ENCODE peak calls at places on chromosomes 6 and 20, in five cellular contexts. One of them, this sample, is unnamed.

GRCh38 chr20:58712116-58712822 is 19.7 kb downstream of the NPEPL1 start:
- DNase-seq in heart left ventricle: no peak
- DNase-seq in GM12891: peak
- DNase-seq in H1: no peak
- DNase-seq in Peyer's patch: peak
- DNase-seq in this sample: no peak

GRCh38 chr6:165917576-165917975 is 250.1 kb downstream of the TBXT start:
- DNase-seq in H1: no peak
- DNase-seq in heart left ventricle: no peak
- DNase-seq in GM12891: no peak
- DNase-seq in Peyer's patch: no peak
- DNase-seq in this sample: no peak

GRCh38 chr6:10403385-10404106 is 11.3 kb downstream of the TFAP2A start:
- DNase-seq in heart left ventricle: no peak
- DNase-seq in Peyer's patch: no peak
- DNase-seq in H1: no peak
- DNase-seq in GM12891: no peak
- DNase-seq in this sample: no peak

GRCh38 chr6:123744840-123745239 is 58.8 kb upstream of the NKAIN2 start:
- DNase-seq in H1: no peak
- DNase-seq in heart left ventricle: no peak
- DNase-seq in Peyer's patch: no peak
- DNase-seq in GM12891: no peak
- DNase-seq in this sample: no peak

GRCh38 chr6:865846-866245 is 172.9 kb upstream of the EXOC2 start:
- DNase-seq in H1: no peak
- DNase-seq in heart left ventricle: no peak
- DNase-seq in GM12891: no peak
- DNase-seq in Peyer's patch: no peak
- DNase-seq in this sample: no peak

GRCh38 chr20:52118233-52118632 is 73.3 kb downstream of the ZFP64 start:
- DNase-seq in H1: no peak
- DNase-seq in GM12891: no peak
- DNase-seq in Peyer's patch: no peak
- DNase-seq in heart left ventricle: no peak
- DNase-seq in this sample: no peak

GRCh38 chr6:142841915-142842314 is 103.1 kb downstream of the HIVEP2 start:
- DNase-seq in heart left ventricle: no peak
- DNase-seq in H1: no peak
- DNase-seq in GM12891: no peak
- DNase-seq in Peyer's patch: no peak
- DNase-seq in this sample: no peak

GRCh38 chr20:57167971-57168693 is 98.3 kb downstream of the BMP7 start:
- DNase-seq in Peyer's patch: no peak
- DNase-seq in GM12891: no peak
- DNase-seq in heart left ventricle: peak
- DNase-seq in H1: no peak
- DNase-seq in this sample: peak

GRCh38 chr20:54502179-54502578 is 26.8 kb downstream of the DOK5 start:
- DNase-seq in GM12891: no peak
- DNase-seq in H1: no peak
- DNase-seq in Peyer's patch: no peak
- DNase-seq in heart left ventricle: no peak
- DNase-seq in this sample: no peak

GRCh38 chr6:88763160-88763559 is 200.3 kb downstream of the RNGTT start:
- DNase-seq in GM12891: no peak
- DNase-seq in H1: no peak
- DNase-seq in heart left ventricle: no peak
- DNase-seq in Peyer's patch: no peak
- DNase-seq in this sample: no peak

GRCh38 chr6:82331031-82331773 is 32.4 kb upstream of the TPBG start:
- DNase-seq in GM12891: no peak
- DNase-seq in H1: no peak
- DNase-seq in heart left ventricle: no peak
- DNase-seq in Peyer's patch: no peak
- DNase-seq in this sample: no peak

GRCh38 chr20:52630138-52630537 is 342.0 kb upstream of the TSHZ2 start:
- DNase-seq in heart left ventricle: no peak
- DNase-seq in Peyer's patch: no peak
- DNase-seq in GM12891: no peak
- DNase-seq in H1: no peak
- DNase-seq in this sample: no peak

GRCh38 chr6:42269553-42269952 is 51.9 kb upstream of the MRPS10 start:
- DNase-seq in GM12891: peak
- DNase-seq in Peyer's patch: peak
- DNase-seq in H1: no peak
- DNase-seq in heart left ventricle: no peak
- DNase-seq in this sample: peak

GRCh38 chr20:61753196-61753942 is 312.3 kb downstream of the TAF4 start:
- DNase-seq in heart left ventricle: no peak
- DNase-seq in H1: no peak
- DNase-seq in GM12891: no peak
- DNase-seq in Peyer's patch: no peak
- DNase-seq in this sample: no peak

GRCh38 chr20:32149566-32150170 is 40.2 kb downstream of the TM9SF4 start:
- DNase-seq in H1: no peak
- DNase-seq in GM12891: no peak
- DNase-seq in heart left ventricle: no peak
- DNase-seq in Peyer's patch: no peak
- DNase-seq in this sample: peak

GRCh38 chr20:37543828-37544227 is 16.2 kb upstream of the BLCAP start:
- DNase-seq in Peyer's patch: peak
- DNase-seq in heart left ventricle: no peak
- DNase-seq in H1: no peak
- DNase-seq in GM12891: no peak
- DNase-seq in this sample: no peak

GRCh38 chr6:81996414-81996813 is 243.9 kb upstream of the TENT5A start:
- DNase-seq in heart left ventricle: no peak
- DNase-seq in Peyer's patch: no peak
- DNase-seq in H1: no peak
- DNase-seq in GM12891: no peak
- DNase-seq in this sample: no peak

GRCh38 chr20:58584881-58585752 is 66.0 kb upstream of the STX16 start:
- DNase-seq in heart left ventricle: no peak
- DNase-seq in GM12891: no peak
- DNase-seq in Peyer's patch: peak
- DNase-seq in H1: no peak
- DNase-seq in this sample: no peak

GRCh38 chr6:37695857-37696219 is 1.8 kb downstream of the MDGA1 start:
- DNase-seq in Peyer's patch: no peak
- DNase-seq in H1: no peak
- DNase-seq in heart left ventricle: no peak
- DNase-seq in GM12891: no peak
- DNase-seq in this sample: no peak

GRCh38 chr6:2558098-2558770 is 192.5 kb downstream of the MYLK4 start:
- DNase-seq in Peyer's patch: no peak
- DNase-seq in GM12891: no peak
- DNase-seq in H1: no peak
- DNase-seq in heart left ventricle: no peak
- DNase-seq in this sample: no peak

GRCh38 chr20:38147751-38148150 is 17.3 kb downstream of the TGM2 start:
- DNase-seq in H1: no peak
- DNase-seq in Peyer's patch: no peak
- DNase-seq in GM12891: no peak
- DNase-seq in heart left ventricle: no peak
- DNase-seq in this sample: no peak

GRCh38 chr6:155177369-155177961 is 86.3 kb upstream of the CLDN20 start:
- DNase-seq in Peyer's patch: peak
- DNase-seq in heart left ventricle: no peak
- DNase-seq in GM12891: no peak
- DNase-seq in H1: no peak
- DNase-seq in this sample: no peak

GRCh38 chr6:161215193-161215592 is 58.7 kb downstream of the AGPAT4 start:
- DNase-seq in GM12891: no peak
- DNase-seq in Peyer's patch: no peak
- DNase-seq in heart left ventricle: no peak
- DNase-seq in H1: no peak
- DNase-seq in this sample: no peak

GRCh38 chr6:84779380-84779779 is 15.0 kb upstream of the TBX18 start:
- DNase-seq in heart left ventricle: no peak
- DNase-seq in GM12891: no peak
- DNase-seq in Peyer's patch: no peak
- DNase-seq in H1: no peak
- DNase-seq in this sample: no peak

GRCh38 chr6:99119109-99120031 is 171.6 kb upstream of the FBXL4 start:
- DNase-seq in GM12891: peak
- DNase-seq in H1: no peak
- DNase-seq in heart left ventricle: no peak
- DNase-seq in Peyer's patch: peak
- DNase-seq in this sample: no peak

GRCh38 chr6:47238456-47238995 is 71.2 kb downstream of the TNFRSF21 start:
- DNase-seq in H1: no peak
- DNase-seq in Peyer's patch: no peak
- DNase-seq in GM12891: no peak
- DNase-seq in heart left ventricle: no peak
- DNase-seq in this sample: no peak

GRCh38 chr6:55617272-55617671 is 38.3 kb upstream of the HMGCLL1 start:
- DNase-seq in GM12891: no peak
- DNase-seq in heart left ventricle: no peak
- DNase-seq in Peyer's patch: no peak
- DNase-seq in H1: no peak
- DNase-seq in this sample: no peak

GRCh38 chr20:57653546-57653900 is 33.3 kb upstream of the ZBP1 start:
- DNase-seq in H1: no peak
- DNase-seq in Peyer's patch: peak
- DNase-seq in GM12891: no peak
- DNase-seq in heart left ventricle: no peak
- DNase-seq in this sample: peak

DNA sequence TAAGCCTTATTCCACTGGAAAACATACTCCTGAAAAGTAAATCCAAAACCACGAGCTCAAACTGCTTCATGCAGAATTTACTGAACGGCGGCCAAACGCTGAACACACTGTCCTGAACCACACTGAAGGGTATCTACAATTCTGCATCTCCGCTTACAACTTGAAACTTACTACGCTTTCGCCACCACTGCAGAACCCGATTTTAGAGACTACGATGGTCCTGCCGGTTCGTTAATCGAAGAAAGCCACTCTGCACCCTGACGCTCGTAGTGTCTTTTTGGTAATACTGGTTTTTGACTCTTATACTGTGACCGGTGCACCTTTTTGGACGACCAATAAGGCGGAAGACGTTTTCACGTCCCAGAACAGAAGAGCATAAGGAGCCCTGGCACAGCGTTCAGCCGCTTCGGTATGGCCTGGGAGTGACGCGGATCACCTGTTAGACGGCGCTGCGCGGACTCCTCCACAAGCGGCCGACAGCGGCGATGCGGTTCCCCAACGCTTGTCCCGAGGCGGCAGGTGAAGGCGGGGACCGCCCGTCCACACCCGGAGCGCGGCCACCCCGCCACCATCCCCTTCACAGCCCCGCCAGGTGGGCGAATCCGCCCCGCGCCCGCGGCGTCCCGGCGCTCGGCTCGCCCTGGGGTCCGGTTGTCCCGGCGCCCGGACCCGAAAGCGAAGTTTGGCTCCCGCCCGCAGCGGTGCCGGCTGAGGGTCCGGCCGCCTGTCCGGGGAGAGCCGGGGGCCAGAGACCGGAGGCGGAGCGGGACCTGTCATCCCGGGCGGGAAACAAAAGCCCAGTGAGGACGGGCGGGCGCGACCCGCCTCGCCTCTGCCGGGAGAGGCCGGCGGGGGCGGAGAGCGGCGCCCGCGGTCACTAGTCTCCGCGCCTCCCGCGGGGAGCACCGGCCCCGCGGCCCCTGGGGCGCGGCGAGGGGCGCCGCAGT is 784 bp downstream of the FKBP5 start:
- DNase-seq in heart left ventricle: peak
- DNase-seq in GM12891: no peak
- DNase-seq in H1: no peak
- DNase-seq in Peyer's patch: peak
- DNase-seq in this sample: peak
- TF ChIP-seq POLR2A in heart left ventricle: no peak
- TF ChIP-seq POLR2A in GM12891: no peak
- TF ChIP-seq POLR2A in H1: no peak
- TF ChIP-seq POLR2A in Peyer's patch: peak
- TF ChIP-seq POLR2A in this sample: no peak

GRCh38 chr20:36234771-36235320 is 1.4 kb upstream of the AAR2 start:
- DNase-seq in H1: no peak
- DNase-seq in Peyer's patch: no peak
- DNase-seq in heart left ventricle: no peak
- DNase-seq in GM12891: no peak
- DNase-seq in this sample: no peak

GRCh38 chr20:36237477-36237876 is 1.2 kb downstream of the AAR2 start:
- DNase-seq in GM12891: no peak
- DNase-seq in Peyer's patch: no peak
- DNase-seq in H1: no peak
- DNase-seq in heart left ventricle: no peak
- DNase-seq in this sample: no peak

GRCh38 chr20:36236786-36237121 is 476 bp downstream of the AAR2 start:
- DNase-seq in GM12891: no peak
- DNase-seq in Peyer's patch: no peak
- DNase-seq in H1: no peak
- DNase-seq in heart left ventricle: no peak
- DNase-seq in this sample: no peak

GRCh38 chr20:36238153-36238552 is 1.9 kb downstream of the AAR2 start:
- DNase-seq in Peyer's patch: no peak
- DNase-seq in GM12891: no peak
- DNase-seq in H1: no peak
- DNase-seq in heart left ventricle: no peak
- DNase-seq in this sample: no peak

GRCh38 chr20:36235892-36236785 is at the start of gene AAR2:
- DNase-seq in heart left ventricle: peak
- DNase-seq in Peyer's patch: peak
- DNase-seq in GM12891: peak
- DNase-seq in H1: peak
- DNase-seq in this sample: peak
- TF ChIP-seq POLR2A in heart left ventricle: no peak
- TF ChIP-seq POLR2A in Peyer's patch: peak
- TF ChIP-seq POLR2A in GM12891: peak
- TF ChIP-seq POLR2A in H1: peak
- TF ChIP-seq POLR2A in this sample: no peak

DNA sequence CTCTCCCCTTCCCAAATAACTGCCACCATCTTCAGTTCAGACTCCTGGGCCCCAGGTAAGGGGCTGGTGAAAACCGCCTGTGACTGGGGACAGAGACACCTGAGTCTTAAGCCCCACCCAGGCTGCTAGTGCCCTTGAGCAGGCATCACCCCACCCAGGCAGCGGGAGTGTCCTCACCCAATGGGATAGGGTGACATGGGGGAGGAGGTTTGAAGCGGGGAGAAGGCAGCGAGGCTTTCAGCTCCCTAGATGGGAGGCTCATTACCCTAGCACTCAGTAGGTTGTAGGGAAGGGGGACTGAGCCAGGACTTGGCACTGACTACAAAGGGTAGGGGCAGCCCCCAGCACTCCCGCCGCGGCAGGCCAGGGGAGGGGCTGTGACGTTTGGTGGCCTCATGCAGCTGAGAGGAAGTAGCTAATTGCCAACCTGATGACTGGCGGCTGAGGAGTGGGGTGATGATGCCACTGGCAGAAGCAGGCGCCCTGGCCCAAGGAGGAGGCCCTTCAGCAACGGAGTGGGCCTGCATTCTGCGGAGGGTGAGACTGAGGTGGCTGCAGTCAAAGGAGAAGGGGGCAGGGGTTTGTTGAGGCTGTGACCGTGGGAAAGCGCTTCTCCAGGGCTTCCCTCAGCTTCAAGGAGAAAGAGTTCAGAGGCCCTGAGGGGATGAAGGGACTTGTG is 126.9 kb downstream of the MRPL14 start:
- DNase-seq in Peyer's patch: peak
- DNase-seq in GM12891: no peak
- DNase-seq in heart left ventricle: no peak
- DNase-seq in H1: no peak
- DNase-seq in this sample: peak
- TF ChIP-seq POLR2A in Peyer's patch: no peak
- TF ChIP-seq POLR2A in GM12891: no peak
- TF ChIP-seq POLR2A in heart left ventricle: no peak
- TF ChIP-seq POLR2A in H1: no peak
- TF ChIP-seq POLR2A in this sample: no peak

GRCh38 chr6:63440057-63440456 is 120.3 kb upstream of the LGSN start:
- DNase-seq in H1: no peak
- DNase-seq in heart left ventricle: no peak
- DNase-seq in GM12891: no peak
- DNase-seq in Peyer's patch: no peak
- DNase-seq in this sample: no peak
- TF ChIP-seq POLR2A in H1: no peak
- TF ChIP-seq POLR2A in heart left ventricle: no peak
- TF ChIP-seq POLR2A in GM12891: no peak
- TF ChIP-seq POLR2A in Peyer's patch: no peak
- TF ChIP-seq POLR2A in this sample: no peak

This sample was measured in spleen.